ENCODE peak calls at places on chromosomes 2 and 18, in six cellular contexts. One of them, this sample, is unnamed.

GRCh38 chr2:79512442-79513401 is at the start of gene CTNNA2:
- DNase-seq in HepG2: peak
- DNase-seq in H1: peak
- DNase-seq in K562: peak
- DNase-seq in SK-N-SH: peak
- DNase-seq in GM12878: no peak
- DNase-seq in this sample: no peak

GRCh38 chr2:225806105-225806504 is 406.6 kb downstream of the NYAP2 start:
- DNase-seq in HepG2: no peak
- DNase-seq in K562: no peak
- DNase-seq in H1: no peak
- DNase-seq in GM12878: no peak
- DNase-seq in SK-N-SH: no peak
- DNase-seq in this sample: no peak

GRCh38 chr2:23926289-23926749 is 604 bp downstream of the ATAD2B start:
- DNase-seq in HepG2: no peak
- DNase-seq in H1: no peak
- DNase-seq in SK-N-SH: peak
- DNase-seq in GM12878: no peak
- DNase-seq in K562: no peak
- DNase-seq in this sample: no peak

GRCh38 chr2:118846667-118847446 is 591 bp downstream of the EN1 start:
- DNase-seq in SK-N-SH: peak
- DNase-seq in H1: no peak
- DNase-seq in GM12878: no peak
- DNase-seq in HepG2: no peak
- DNase-seq in K562: peak
- DNase-seq in this sample: no peak

GRCh38 chr2:137928547-137929503 is 35.4 kb upstream of the HNMT start:
- DNase-seq in K562: no peak
- DNase-seq in SK-N-SH: peak
- DNase-seq in HepG2: peak
- DNase-seq in H1: no peak
- DNase-seq in GM12878: no peak
- DNase-seq in this sample: no peak

GRCh38 chr2:201261471-201261870 is 1.1 kb downstream of the CASP8 start:
- DNase-seq in SK-N-SH: no peak
- DNase-seq in H1: no peak
- DNase-seq in K562: no peak
- DNase-seq in HepG2: no peak
- DNase-seq in GM12878: no peak
- DNase-seq in this sample: no peak

GRCh38 chr18:50780144-50780543 is 39.7 kb downstream of the MRO start:
- DNase-seq in HepG2: no peak
- DNase-seq in SK-N-SH: no peak
- DNase-seq in K562: no peak
- DNase-seq in GM12878: no peak
- DNase-seq in H1: no peak
- DNase-seq in this sample: no peak

GRCh38 chr2:237184923-237185580 is 99.4 kb downstream of the COPS8 start:
- DNase-seq in SK-N-SH: no peak
- DNase-seq in GM12878: no peak
- DNase-seq in K562: no peak
- DNase-seq in HepG2: no peak
- DNase-seq in H1: no peak
- DNase-seq in this sample: no peak

GRCh38 chr18:45951021-45951714 is 16.0 kb downstream of the EPG5 start:
- DNase-seq in H1: no peak
- DNase-seq in SK-N-SH: no peak
- DNase-seq in GM12878: no peak
- DNase-seq in K562: no peak
- DNase-seq in HepG2: no peak
- DNase-seq in this sample: peak

DNA sequence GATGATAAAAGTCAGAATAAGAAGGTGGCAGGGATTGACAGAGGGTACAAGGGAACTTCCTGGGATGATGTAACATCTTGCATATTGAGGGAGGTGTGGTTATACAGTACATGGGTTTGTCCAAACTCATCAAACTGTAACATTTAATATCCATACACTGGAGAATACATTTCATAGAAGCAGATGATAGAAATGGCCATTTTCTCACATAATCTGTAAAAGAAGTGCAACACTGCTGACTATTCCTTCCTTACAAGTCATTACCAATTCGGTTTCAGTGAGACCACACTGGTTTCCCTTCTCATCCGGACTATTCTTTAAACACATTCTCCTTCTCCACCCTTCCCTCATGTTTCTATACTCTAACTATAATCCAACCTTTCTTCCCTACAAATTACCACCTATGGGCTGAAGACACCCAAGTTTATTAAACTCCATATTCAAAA is 1.7 kb downstream of the COX7A2L start:
- DNase-seq in K562: no peak
- DNase-seq in GM12878: no peak
- DNase-seq in HepG2: no peak
- DNase-seq in H1: no peak
- DNase-seq in SK-N-SH: no peak
- DNase-seq in this sample: no peak
- TF ChIP-seq YY1 in K562: no peak
- TF ChIP-seq YY1 in GM12878: peak
- TF ChIP-seq YY1 in HepG2: no peak
- TF ChIP-seq YY1 in H1: no peak
- TF ChIP-seq YY1 in SK-N-SH: no peak
- TF ChIP-seq YY1 in this sample: no peak

DNA sequence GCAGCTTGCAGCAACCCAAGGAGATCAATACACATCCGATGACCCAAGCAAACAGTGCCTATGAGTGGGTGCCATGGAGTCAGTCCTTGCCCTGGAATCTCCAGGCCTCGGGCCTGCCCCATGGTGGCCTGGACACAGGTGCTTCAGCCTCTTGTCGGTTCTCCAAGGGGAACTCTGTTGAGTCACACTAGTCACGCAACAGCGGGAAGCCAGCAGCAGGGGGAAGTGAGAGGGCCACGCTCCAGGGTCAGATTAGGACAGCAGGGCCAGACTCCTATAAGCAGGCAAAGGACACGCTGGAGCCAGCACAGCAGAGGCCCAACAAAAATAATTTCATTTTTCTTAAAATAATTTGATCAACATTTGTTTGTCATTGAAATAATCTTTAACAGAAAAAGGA is 16.6 kb upstream of the ARMC9 start:
- DNase-seq in K562: peak
- DNase-seq in HepG2: peak
- DNase-seq in H1: no peak
- DNase-seq in GM12878: peak
- DNase-seq in SK-N-SH: no peak
- DNase-seq in this sample: no peak
- TF ChIP-seq YY1 in K562: no peak
- TF ChIP-seq YY1 in HepG2: no peak
- TF ChIP-seq YY1 in H1: no peak
- TF ChIP-seq YY1 in GM12878: peak
- TF ChIP-seq YY1 in SK-N-SH: no peak
- TF ChIP-seq YY1 in this sample: no peak

DNA sequence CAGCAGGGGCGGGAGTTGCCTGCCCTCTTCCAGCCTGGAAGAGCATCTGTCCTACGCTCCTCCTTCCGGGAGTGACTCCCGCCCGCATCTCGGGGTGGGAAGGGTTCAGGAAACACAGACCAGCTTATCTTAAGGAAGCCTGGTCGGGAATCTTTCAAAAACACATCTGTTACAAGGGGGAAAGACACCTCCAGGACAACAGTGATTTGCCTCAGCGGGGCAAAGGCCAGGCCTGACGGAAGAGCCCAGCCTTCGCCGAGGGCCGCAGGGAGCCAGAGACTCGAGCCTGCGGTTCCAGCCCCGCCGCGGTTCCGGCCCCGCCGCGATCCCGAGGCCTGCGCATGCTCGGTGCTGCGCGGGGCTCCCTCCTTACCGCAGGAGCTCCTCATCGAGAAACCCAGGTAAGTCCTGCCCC is 38.1 kb upstream of the TGIF1 start:
- DNase-seq in K562: no peak
- DNase-seq in HepG2: no peak
- DNase-seq in GM12878: no peak
- DNase-seq in SK-N-SH: no peak
- DNase-seq in H1: no peak
- DNase-seq in this sample: no peak
- TF ChIP-seq YY1 in K562: no peak
- TF ChIP-seq YY1 in HepG2: no peak
- TF ChIP-seq YY1 in GM12878: no peak
- TF ChIP-seq YY1 in SK-N-SH: no peak
- TF ChIP-seq YY1 in H1: no peak
- TF ChIP-seq YY1 in this sample: no peak

GRCh38 chr18:57627488-57627887 is 5.9 kb upstream of the NARS1 start:
- DNase-seq in SK-N-SH: no peak
- DNase-seq in H1: no peak
- DNase-seq in K562: no peak
- DNase-seq in HepG2: no peak
- DNase-seq in GM12878: no peak
- DNase-seq in this sample: no peak

GRCh38 chr18:57631697-57632096 is 10.1 kb upstream of the NARS1 start:
- DNase-seq in H1: no peak
- DNase-seq in SK-N-SH: no peak
- DNase-seq in HepG2: no peak
- DNase-seq in K562: no peak
- DNase-seq in GM12878: no peak
- DNase-seq in this sample: no peak

GRCh38 chr18:57630759-57631660 is 9.4 kb upstream of the NARS1 start:
- DNase-seq in K562: no peak
- DNase-seq in SK-N-SH: no peak
- DNase-seq in HepG2: no peak
- DNase-seq in GM12878: peak
- DNase-seq in H1: no peak
- DNase-seq in this sample: no peak

GRCh38 chr18:57629399-57629798 is 7.8 kb upstream of the NARS1 start:
- DNase-seq in HepG2: no peak
- DNase-seq in GM12878: no peak
- DNase-seq in K562: no peak
- DNase-seq in SK-N-SH: no peak
- DNase-seq in H1: no peak
- DNase-seq in this sample: no peak

DNA sequence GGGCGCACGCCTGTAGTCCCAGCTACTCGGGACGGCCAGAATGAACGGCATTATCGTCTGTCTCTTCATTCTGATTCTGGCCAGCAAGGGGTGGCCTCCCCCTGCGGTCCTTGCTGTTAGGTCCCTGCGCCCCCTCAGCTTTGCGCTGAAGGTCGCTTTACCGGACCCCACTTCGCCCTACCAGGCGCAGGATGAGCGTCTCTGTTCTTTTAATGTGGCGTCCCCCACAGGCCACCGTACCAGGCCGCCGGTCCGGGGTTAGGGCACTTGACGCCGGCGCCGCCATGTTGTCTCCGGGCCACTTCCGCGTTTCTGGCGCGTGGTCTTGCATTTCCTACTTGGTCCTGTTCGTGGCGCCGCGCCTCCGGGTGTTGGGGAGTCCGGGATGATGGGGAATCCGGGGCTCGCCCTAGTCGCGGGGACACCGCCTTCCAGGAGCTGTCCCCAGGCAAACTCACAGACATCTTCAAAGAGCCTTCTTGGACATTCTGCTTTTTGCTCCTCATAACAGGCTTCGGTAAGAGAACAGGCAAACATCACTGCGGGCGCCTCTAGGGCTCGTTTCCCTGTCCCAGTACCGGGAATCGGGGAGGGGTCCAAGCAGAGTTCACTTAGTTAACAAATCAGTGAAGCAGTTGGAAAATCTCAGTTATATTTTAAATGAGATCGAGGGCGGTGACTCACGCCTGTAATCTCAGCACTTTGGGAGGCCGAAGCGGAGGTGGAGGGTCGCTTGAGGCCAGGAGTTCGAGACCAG is 8.5 kb upstream of the NARS1 start:
- DNase-seq in GM12878: peak
- DNase-seq in K562: peak
- DNase-seq in HepG2: peak
- DNase-seq in SK-N-SH: peak
- DNase-seq in H1: peak
- DNase-seq in this sample: peak
- TF ChIP-seq YY1 in GM12878: peak
- TF ChIP-seq YY1 in K562: peak
- TF ChIP-seq YY1 in HepG2: peak
- TF ChIP-seq YY1 in SK-N-SH: peak
- TF ChIP-seq YY1 in H1: peak
- TF ChIP-seq YY1 in this sample: peak

GRCh38 chr2:149617057-149617456 is 29.5 kb upstream of the MMADHC start:
- DNase-seq in K562: no peak
- DNase-seq in GM12878: no peak
- DNase-seq in H1: no peak
- DNase-seq in HepG2: no peak
- DNase-seq in SK-N-SH: no peak
- DNase-seq in this sample: no peak

GRCh38 chr2:149622343-149622742 is 34.8 kb upstream of the MMADHC start:
- DNase-seq in SK-N-SH: no peak
- DNase-seq in K562: no peak
- DNase-seq in GM12878: no peak
- DNase-seq in HepG2: no peak
- DNase-seq in H1: no peak
- DNase-seq in this sample: no peak

GRCh38 chr2:149612122-149612521 is 24.5 kb upstream of the MMADHC start:
- DNase-seq in SK-N-SH: no peak
- DNase-seq in K562: no peak
- DNase-seq in GM12878: no peak
- DNase-seq in HepG2: no peak
- DNase-seq in H1: no peak
- DNase-seq in this sample: no peak

GRCh38 chr2:149613712-149614111 is 26.1 kb upstream of the MMADHC start:
- DNase-seq in HepG2: no peak
- DNase-seq in K562: no peak
- DNase-seq in H1: no peak
- DNase-seq in SK-N-SH: no peak
- DNase-seq in GM12878: no peak
- DNase-seq in this sample: no peak

DNA sequence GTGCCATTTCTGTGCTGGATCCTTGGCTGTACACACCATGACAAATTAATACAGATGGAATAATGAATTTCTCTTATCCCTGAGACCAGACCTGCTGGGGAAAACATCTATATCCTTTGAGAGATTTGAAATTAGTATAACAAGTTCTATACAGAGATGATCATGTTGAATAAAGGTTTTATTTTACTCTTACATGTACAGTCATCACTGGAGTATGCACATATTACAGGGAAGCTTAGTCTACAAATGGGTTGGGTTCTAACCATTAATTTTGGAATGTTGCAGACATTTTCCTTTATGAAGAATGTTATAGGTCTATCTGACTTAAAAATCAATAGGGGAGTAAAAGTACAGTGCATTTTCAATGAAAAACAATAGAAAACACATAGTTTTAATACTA is 29.9 kb upstream of the MMADHC start:
- DNase-seq in GM12878: no peak
- DNase-seq in HepG2: no peak
- DNase-seq in K562: no peak
- DNase-seq in H1: no peak
- DNase-seq in SK-N-SH: no peak
- DNase-seq in this sample: no peak
- TF ChIP-seq YY1 in GM12878: no peak
- TF ChIP-seq YY1 in HepG2: no peak
- TF ChIP-seq YY1 in K562: no peak
- TF ChIP-seq YY1 in H1: no peak
- TF ChIP-seq YY1 in SK-N-SH: no peak
- TF ChIP-seq YY1 in this sample: no peak

GRCh38 chr2:154097823-154098398 is 226.2 kb downstream of the GALNT13 start:
- DNase-seq in K562: no peak
- DNase-seq in SK-N-SH: no peak
- DNase-seq in H1: no peak
- DNase-seq in GM12878: no peak
- DNase-seq in HepG2: no peak
- DNase-seq in this sample: no peak

GRCh38 chr2:154092571-154092970 is 220.8 kb downstream of the GALNT13 start:
- DNase-seq in K562: no peak
- DNase-seq in HepG2: no peak
- DNase-seq in SK-N-SH: no peak
- DNase-seq in GM12878: no peak
- DNase-seq in H1: no peak
- DNase-seq in this sample: no peak

GRCh38 chr2:154093856-154094255 is 222.1 kb downstream of the GALNT13 start:
- DNase-seq in SK-N-SH: no peak
- DNase-seq in H1: no peak
- DNase-seq in HepG2: no peak
- DNase-seq in K562: no peak
- DNase-seq in GM12878: no peak
- DNase-seq in this sample: no peak
- TF ChIP-seq YY1 in SK-N-SH: no peak
- TF ChIP-seq YY1 in H1: no peak
- TF ChIP-seq YY1 in HepG2: no peak
- TF ChIP-seq YY1 in K562: no peak
- TF ChIP-seq YY1 in GM12878: no peak
- TF ChIP-seq YY1 in this sample: no peak